ENCODE peak calls at places on chromosomes 5 and 9, in six cellular contexts. A, I, J, M, D and N are unnamed samples.

GRCh38 chr9:129482521-129483466 is 138.1 kb downstream of the C9orf50 start:
- DNase-seq in A (peak), I (peak), J (peak), M (peak), D (no peak), N (no peak)

GRCh38 chr9:105066265-105066865 is 138.4 kb upstream of the ABCA1 start:
- DNase-seq in A (no peak), I (no peak), J (no peak), M (no peak), D (no peak), N (no peak)

GRCh38 chr5:75235711-75236110 is 967 bp downstream of the ANKRD31 start:
- DNase-seq in A (no peak), I (no peak), J (no peak), M (no peak), D (no peak), N (no peak)

GRCh38 chr5:175444060-175444904 is at the start of gene DRD1:
- DNase-seq in A (no peak), I (peak), J (peak), M (peak), D (peak), N (no peak)

GRCh38 chr5:154878642-154879335 is 20.4 kb downstream of the CNOT8 start:
- DNase-seq in A (no peak), I (no peak), J (no peak), M (no peak), D (no peak), N (no peak)

GRCh38 chr9:114372971-114373591 is 14.7 kb downstream of the AKNA start:
- DNase-seq in A (no peak), I (no peak), J (no peak), M (no peak), D (peak), N (no peak)

GRCh38 chr9:118751077-118751847 is 618.0 kb downstream of the BRINP1 start:
- DNase-seq in A (no peak), I (no peak), J (no peak), M (no peak), D (no peak), N (no peak)

GRCh38 chr9:77011973-77012817 is 7.3 kb upstream of the FOXB2 start:
- DNase-seq in A (no peak), I (peak), J (peak), M (peak), D (peak), N (no peak)

GRCh38 chr5:14672508-14673394 is 8.2 kb downstream of the OTULIN start:
- DNase-seq in A (no peak), I (no peak), J (no peak), M (no peak), D (no peak), N (no peak)

GRCh38 chr5:154444559-154445421 is 1.0 kb upstream of the SAP30L start:
- DNase-seq in A (no peak), I (no peak), J (peak), M (peak), D (no peak), N (no peak)

GRCh38 chr5:81207009-81207408 is 26.1 kb upstream of the CKMT2 start:
- DNase-seq in A (no peak), I (peak), J (no peak), M (peak), D (no peak), N (no peak)

GRCh38 chr5:1471997-1472963 is 27.0 kb upstream of the SLC6A3 start:
- DNase-seq in A (no peak), I (no peak), J (no peak), M (no peak), D (no peak), N (no peak)

GRCh38 chr9:129803679-129804065 is 688 bp downstream of the TOR1B start:
- DNase-seq in A (no peak), I (no peak), J (no peak), M (no peak), D (no peak), N (no peak)

GRCh38 chr5:80127037-80127642 is 92.0 kb downstream of the THBS4 start:
- DNase-seq in A (no peak), I (no peak), J (no peak), M (no peak), D (no peak), N (no peak)

GRCh38 chr9:91178281-91179236 is 183.2 kb downstream of the AUH start:
- DNase-seq in A (no peak), I (no peak), J (no peak), M (no peak), D (no peak), N (no peak)

GRCh38 chr5:90056911-90057705 is 352.4 kb downstream of the CETN3 start:
- DNase-seq in A (no peak), I (no peak), J (no peak), M (peak), D (no peak), N (no peak)

GRCh38 chr5:111704452-111705085 is 52.4 kb downstream of the NREP start:
- DNase-seq in A (no peak), I (no peak), J (no peak), M (no peak), D (no peak), N (no peak)

GRCh38 chr9:133108794-133109641 is 12.0 kb downstream of the RALGDS start:
- DNase-seq in A (no peak), I (no peak), J (no peak), M (no peak), D (no peak), N (no peak)

GRCh38 chr9:96163141-96163540 is 138.8 kb downstream of the HSD17B3 start:
- DNase-seq in A (no peak), I (no peak), J (no peak), M (no peak), D (no peak), N (no peak)

GRCh38 chr9:7103382-7104170 is 345.8 kb downstream of the KDM4C start:
- DNase-seq in A (no peak), I (peak), J (no peak), M (peak), D (no peak), N (no peak)

GRCh38 chr5:44389410-44389879 is at the start of gene FGF10:
- DNase-seq in A (no peak), I (peak), J (no peak), M (peak), D (no peak), N (no peak)

GRCh38 chr5:132998553-132998952 is 27.8 kb downstream of the ZCCHC10 start:
- DNase-seq in A (no peak), I (no peak), J (no peak), M (no peak), D (no peak), N (no peak)

GRCh38 chr9:3875371-3876132 is 349.8 kb upstream of the RFX3 start:
- DNase-seq in A (no peak), I (peak), J (no peak), M (no peak), D (no peak), N (no peak)

GRCh38 chr5:1926071-1926440 is 43.3 kb upstream of the IRX4 start:
- DNase-seq in A (no peak), I (no peak), J (no peak), M (no peak), D (no peak), N (no peak)

GRCh38 chr5:102937916-102938315 is 182.0 kb downstream of the GIN1 start:
- DNase-seq in A (no peak), I (no peak), J (no peak), M (no peak), D (no peak), N (no peak)

GRCh38 chr5:637581-638450 is 25.7 kb downstream of the CEP72 start:
- DNase-seq in A (no peak), I (no peak), J (no peak), M (no peak), D (no peak), N (no peak)

GRCh38 chr9:106799146-106799545 is 63.8 kb upstream of the ZNF462 start:
- DNase-seq in A (no peak), I (peak), J (no peak), M (no peak), D (no peak), N (no peak)

GRCh38 chr5:150180241-150181027 is 9.4 kb upstream of the SLC6A7 start:
- DNase-seq in A (no peak), I (peak), J (peak), M (peak), D (no peak), N (no peak)

GRCh38 chr5:171137768-171138540 is 171.1 kb upstream of the TLX3 start:
- DNase-seq in A (no peak), I (peak), J (no peak), M (no peak), D (no peak), N (no peak)

GRCh38 chr5:83567741-83568530 is 96.4 kb downstream of the VCAN start:
- DNase-seq in A (no peak), I (peak), J (no peak), M (no peak), D (no peak), N (no peak)

GRCh38 chr5:36908544-36909260 is 32.1 kb downstream of the NIPBL start:
- DNase-seq in A (no peak), I (no peak), J (no peak), M (no peak), D (no peak), N (no peak)

GRCh38 chr5:60295423-60295822 is 401.9 kb upstream of the PDE4D start:
- DNase-seq in A (no peak), I (peak), J (peak), M (peak), D (no peak), N (no peak)

GRCh38 chr5:149730620-149731331 is 666 bp downstream of the PPARGC1B start:
- DNase-seq in A (peak), I (peak), J (peak), M (peak), D (peak), N (no peak)

GRCh38 chr9:92711146-92711545 is 41.2 kb upstream of the IPPK start:
- DNase-seq in A (no peak), I (no peak), J (no peak), M (no peak), D (no peak), N (no peak)

GRCh38 chr9:81652058-81652457 is 37.3 kb downstream of the TLE1 start:
- DNase-seq in A (no peak), I (no peak), J (no peak), M (no peak), D (no peak), N (no peak)

GRCh38 chr9:81650836-81651545 is 38.4 kb downstream of the TLE1 start:
- DNase-seq in A (no peak), I (no peak), J (no peak), M (no peak), D (no peak), N (no peak)

GRCh38 chr9:81649475-81649874 is 39.9 kb downstream of the TLE1 start:
- DNase-seq in A (no peak), I (no peak), J (no peak), M (no peak), D (no peak), N (no peak)

GRCh38 chr9:81648891-81649290 is 40.5 kb downstream of the TLE1 start:
- DNase-seq in A (no peak), I (no peak), J (no peak), M (no peak), D (no peak), N (no peak)

GRCh38 chr9:81646337-81646736 is 43.0 kb downstream of the TLE1 start:
- DNase-seq in A (no peak), I (no peak), J (no peak), M (no peak), D (no peak), N (no peak)
- H3K4me3 ChIP-seq in A (no peak), I (no peak), J (no peak), M (no peak), D (no peak), N (no peak)

GRCh38 chr5:138722518-138722917 is 30.7 kb upstream of the CTNNA1 start:
- DNase-seq in A (no peak), I (no peak), J (no peak), M (no peak), D (no peak), N (no peak)

GRCh38 chr5:138724470-138725146 is 28.6 kb upstream of the CTNNA1 start:
- DNase-seq in A (peak), I (peak), J (no peak), M (no peak), D (no peak), N (no peak)

GRCh38 chr5:138725885-138726457 is 27.3 kb upstream of the CTNNA1 start:
- DNase-seq in A (no peak), I (peak), J (peak), M (no peak), D (no peak), N (no peak)

GRCh38 chr5:138726848-138727247 is 26.4 kb upstream of the CTNNA1 start:
- DNase-seq in A (no peak), I (no peak), J (no peak), M (no peak), D (no peak), N (no peak)

DNA sequence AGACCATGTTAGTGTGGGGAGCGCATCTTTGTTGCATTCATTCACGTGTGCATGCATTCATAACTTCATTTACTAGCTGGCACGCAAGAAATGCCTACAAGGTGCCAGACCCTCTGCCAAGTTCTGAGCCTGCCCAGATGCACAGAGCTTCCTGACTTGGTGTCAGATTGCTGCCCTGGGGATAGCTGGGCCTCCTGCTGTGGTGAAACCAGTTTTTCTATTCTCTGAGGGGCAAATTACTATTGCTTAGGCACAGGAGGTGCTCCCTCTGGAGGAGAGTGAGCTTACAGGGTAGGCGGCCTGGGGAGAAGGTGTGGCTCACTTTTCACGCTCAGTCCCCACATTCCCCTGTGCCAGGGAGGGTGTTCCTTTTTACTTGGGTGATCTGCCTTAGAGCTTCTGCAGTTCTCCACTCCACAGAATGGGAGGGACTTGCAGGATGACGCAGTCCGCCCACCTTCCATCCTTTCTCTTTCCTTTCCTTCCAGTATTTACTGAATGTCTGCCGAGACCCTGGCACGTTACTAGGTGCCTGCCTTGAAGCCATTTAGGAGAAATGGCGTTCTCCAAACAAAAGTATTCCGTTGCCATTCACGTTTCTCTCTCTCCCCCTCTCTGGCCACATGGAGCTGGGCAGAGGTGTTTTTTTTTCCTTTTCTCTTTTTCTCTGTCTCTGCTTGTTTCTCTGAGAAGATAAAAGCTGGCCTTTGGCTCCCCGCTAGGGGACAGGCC is 27.9 kb upstream of the CTNNA1 start:
- DNase-seq in A (peak), I (peak), J (peak), M (peak), D (no peak), N (peak)
- TF ChIP-seq CTCF in A (peak), I (peak), J (no peak), M (peak), D (no peak), N (peak)

DNA sequence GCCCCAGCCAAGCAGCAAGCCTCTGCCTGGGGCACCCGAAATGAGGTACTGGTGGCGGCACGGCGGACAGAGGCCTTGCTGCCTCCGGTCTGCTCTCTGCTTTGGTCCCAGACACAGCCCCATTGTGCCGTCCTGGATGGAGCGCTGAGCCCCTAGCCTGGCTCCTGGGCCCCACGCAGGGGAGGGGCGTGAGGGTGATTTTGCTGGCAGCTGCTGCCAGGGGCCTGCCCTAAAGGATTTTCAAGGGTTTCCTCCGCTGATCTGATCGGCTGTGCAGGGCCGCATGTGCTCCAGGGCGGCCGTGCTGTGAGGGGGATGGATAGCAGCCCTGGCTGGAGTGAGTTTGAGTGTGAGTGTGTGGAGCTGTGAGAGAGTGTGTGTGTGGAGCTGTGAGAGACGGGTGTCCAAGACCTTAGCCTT is 1.3 kb downstream of the GPSM1 start:
- DNase-seq in A (no peak), I (peak), J (no peak), M (peak), D (no peak), N (no peak)
- H3K4me3 ChIP-seq in A (peak), I (peak), J (no peak), M (peak), D (no peak), N (peak)

GRCh38 chr5:115549154-115549553 is 4.6 kb upstream of the FEM1C start:
- DNase-seq in A (no peak), I (peak), J (no peak), M (no peak), D (no peak), N (no peak)
- TF ChIP-seq CTCF in A (no peak), I (peak), J (no peak), M (peak), D (no peak), N (no peak)

DNA sequence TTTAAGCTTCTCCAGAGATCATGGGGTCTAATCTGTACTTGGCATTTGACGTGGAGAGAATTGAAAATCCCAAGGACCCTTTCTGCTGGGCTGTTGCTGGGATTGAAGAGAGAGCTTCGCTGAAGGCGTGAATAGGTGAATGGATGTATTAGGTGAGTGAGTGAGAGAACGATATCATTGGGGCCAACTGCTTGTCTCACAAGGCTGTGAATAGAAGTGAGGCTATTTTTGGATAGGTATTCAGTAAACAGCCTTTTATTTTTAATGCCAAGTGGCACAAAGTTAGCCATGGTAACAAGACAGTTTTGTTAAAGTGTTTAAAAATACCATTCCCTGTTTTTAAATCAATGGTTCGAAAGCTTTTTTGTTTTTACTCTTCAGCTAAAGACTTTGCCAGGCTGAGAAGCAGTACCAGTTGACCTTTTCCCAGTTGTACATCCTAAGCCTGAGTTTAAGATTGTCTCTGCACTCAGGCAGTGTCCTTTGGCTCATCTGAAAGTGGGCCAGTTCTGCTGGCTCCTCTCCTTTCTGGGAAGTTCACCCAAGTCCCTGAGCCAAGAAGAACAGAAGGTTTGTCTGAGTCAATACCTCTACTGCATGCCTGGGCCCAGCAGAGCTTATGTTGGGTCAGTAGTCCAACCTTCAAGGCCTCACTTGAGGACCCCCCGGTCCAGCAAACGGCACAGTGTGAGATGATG is 156.4 kb downstream of the MACROH2A1 start:
- DNase-seq in A (no peak), I (peak), J (peak), M (no peak), D (no peak), N (no peak)
- H3K4me3 ChIP-seq in A (no peak), I (no peak), J (no peak), M (no peak), D (no peak), N (no peak)

GRCh38 chr9:135614821-135615665 is 24.3 kb downstream of the GLT6D1 start:
- DNase-seq in A (no peak), I (no peak), J (no peak), M (no peak), D (no peak), N (no peak)

GRCh38 chr9:135617538-135617900 is 21.8 kb downstream of the GLT6D1 start:
- DNase-seq in A (no peak), I (no peak), J (no peak), M (no peak), D (no peak), N (no peak)

GRCh38 chr9:135615666-135616620 is 23.4 kb downstream of the GLT6D1 start:
- DNase-seq in A (no peak), I (no peak), J (no peak), M (no peak), D (no peak), N (no peak)

GRCh38 chr9:135617991-135618411 is 21.3 kb downstream of the GLT6D1 start:
- DNase-seq in A (no peak), I (no peak), J (no peak), M (no peak), D (no peak), N (no peak)

GRCh38 chr9:135616621-135617537 is 22.5 kb downstream of the GLT6D1 start:
- DNase-seq in A (no peak), I (no peak), J (no peak), M (no peak), D (no peak), N (no peak)
- TF ChIP-seq CTCF in A (no peak), I (no peak), J (no peak), M (no peak), D (no peak), N (no peak)

DNA sequence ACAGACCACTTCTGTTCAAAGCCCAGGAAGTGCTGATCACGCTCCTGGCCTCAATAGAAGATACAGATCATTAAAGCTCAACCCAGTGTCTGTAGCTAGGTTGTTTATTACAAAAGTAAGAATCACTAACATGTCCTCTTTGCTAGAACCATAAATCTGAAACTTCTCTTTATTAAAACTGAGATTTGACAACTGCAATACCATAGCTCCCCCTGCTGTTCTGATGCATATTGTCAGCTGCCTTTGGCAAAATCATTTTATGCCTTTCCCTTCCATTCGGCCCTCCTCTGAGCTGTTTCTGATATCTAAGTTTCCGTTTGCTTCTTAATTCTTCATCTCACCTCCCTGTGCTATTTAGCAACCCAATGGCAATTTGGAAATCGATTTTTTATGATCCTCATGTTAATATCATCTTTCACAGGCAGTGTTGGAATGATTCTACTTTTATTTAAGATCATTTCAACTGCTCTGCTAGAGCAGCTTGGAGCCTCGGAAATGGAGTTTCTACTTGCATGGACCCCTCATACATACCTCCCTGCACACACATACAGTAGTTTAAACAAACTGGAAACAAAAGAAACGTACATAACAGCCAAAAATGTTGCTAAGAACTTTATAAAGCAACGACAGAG is 998.8 kb downstream of the MAT2B start:
- DNase-seq in A (peak), I (peak), J (peak), M (peak), D (no peak), N (peak)
- H3K4me3 ChIP-seq in A (no peak), I (no peak), J (no peak), M (no peak), D (no peak), N (no peak)